ENCODE peak calls at places on chromosomes 12 and 14, in ten cellular contexts. T, I, Z, G, A, W, P, B, X and J are unnamed samples.

GRCh38 chr14:24372701-24373416 is 4.9 kb downstream of the NFATC4 start:
- DNase-seq in T (no peak), I (no peak), Z (no peak), G (no peak), A (peak; percentile 44), W (no peak), P (peak; percentile 54), B (peak; percentile 71), X (no peak), J (no peak)

GRCh38 chr12:67239061-67239460 is 30.1 kb upstream of the CAND1 start:
- DNase-seq in T (no peak), I (no peak), Z (no peak), G (no peak), A (no peak), W (no peak), P (peak; percentile 3), B (peak; percentile 6), X (no peak), J (no peak)

GRCh38 chr14:74905595-74906142 is 17.4 kb downstream of the RPS6KL1 start:
- DNase-seq in T (peak; percentile 28), I (no peak), Z (peak; percentile 92), G (no peak), A (peak; percentile 86), W (peak; percentile 52), P (peak; percentile 62), B (peak; percentile 52), X (peak; percentile 74), J (no peak)

GRCh38 chr12:77578471-77579262 is 252.0 kb upstream of the NAV3 start:
- DNase-seq in T (no peak), I (no peak), Z (no peak), G (no peak), A (no peak), W (no peak), P (peak; percentile 46), B (peak; percentile 24), X (no peak), J (no peak)

GRCh38 chr12:1093166-1093751 is 102.2 kb downstream of the ERC1 start:
- DNase-seq in T (peak; percentile 53), I (no peak), Z (no peak), G (no peak), A (peak; percentile 54), W (peak; percentile 73), P (peak; percentile 79), B (peak; percentile 73), X (no peak), J (peak; percentile 69)

GRCh38 chr12:131222271-131223139 is 268.8 kb downstream of the ADGRD1 start:
- DNase-seq in T (no peak), I (no peak), Z (peak; percentile 57), G (no peak), A (no peak), W (no peak), P (no peak), B (no peak), X (no peak), J (no peak)

GRCh38 chr14:24952851-24953666 is 96.9 kb downstream of the STXBP6 start:
- DNase-seq in T (no peak), I (no peak), Z (no peak), G (no peak), A (peak; percentile 4), W (no peak), P (no peak), B (peak; percentile 55), X (no peak), J (no peak)

GRCh38 chr12:118357327-118358007 is 15.2 kb downstream of the TAOK3 start:
- DNase-seq in T (peak; percentile 63), I (no peak), Z (no peak), G (no peak), A (peak; percentile 42), W (peak; percentile 70), P (peak; percentile 74), B (peak; percentile 80), X (peak; percentile 46), J (peak; percentile 78)

GRCh38 chr12:107760207-107760816 is 625 bp downstream of the PRDM4 start:
- DNase-seq in T (no peak), I (no peak), Z (peak; percentile 84), G (no peak), A (peak; percentile 58), W (peak; percentile 30), P (peak; percentile 5), B (no peak), X (peak; percentile 32), J (no peak)

GRCh38 chr14:60807971-60808370 is 73.4 kb downstream of the MNAT1 start:
- DNase-seq in T (no peak), I (no peak), Z (no peak), G (no peak), A (no peak), W (peak; percentile 47), P (no peak), B (peak; percentile 8), X (no peak), J (no peak)

GRCh38 chr12:29534935-29535334 is 37.4 kb upstream of the OVCH1 start:
- DNase-seq in T (no peak), I (no peak), Z (no peak), G (no peak), A (no peak), W (no peak), P (no peak), B (peak; percentile 56), X (no peak), J (peak; percentile 36)

GRCh38 chr12:104482113-104482512 is 25.4 kb downstream of the CHST11 start:
- DNase-seq in T (no peak), I (no peak), Z (no peak), G (no peak), A (no peak), W (no peak), P (no peak), B (no peak), X (no peak), J (no peak)

GRCh38 chr14:64880382-64881121 is 845 bp upstream of the SPTB start:
- DNase-seq in T (peak; percentile 26), I (no peak), Z (peak; percentile 85), G (no peak), A (peak; percentile 89), W (peak; percentile 8), P (no peak), B (no peak), X (peak; percentile 35), J (peak; percentile 47)

GRCh38 chr12:115294443-115295133 is 610.6 kb upstream of the TBX3 start:
- DNase-seq in T (no peak), I (no peak), Z (no peak), G (no peak), A (no peak), W (no peak), P (peak; percentile 34), B (no peak), X (no peak), J (no peak)

GRCh38 chr14:65623759-65624158 is 211.2 kb downstream of the FUT8 start:
- DNase-seq in T (no peak), I (no peak), Z (no peak), G (no peak), A (no peak), W (no peak), P (no peak), B (no peak), X (no peak), J (no peak)

GRCh38 chr14:99946652-99947489 is 118.4 kb upstream of the EVL start:
- DNase-seq in T (no peak), I (no peak), Z (no peak), G (peak; percentile 60), A (peak; percentile 90), W (peak; percentile 26), P (no peak), B (no peak), X (no peak), J (peak; percentile 44)
- TF ChIP-seq CTCF in T (peak; percentile 97), I (peak; percentile 81), Z (peak; percentile 88), G (peak; percentile 96), A (peak; percentile 97), W (peak; percentile 94), P (peak; percentile 91), B (peak; percentile 73), X (peak; percentile 31), J (peak; percentile 95)

GRCh38 chr14:77641207-77641533 is 24.7 kb upstream of the SPTLC2 start:
- DNase-seq in T (no peak), I (no peak), Z (no peak), G (no peak), A (no peak), W (no peak), P (no peak), B (no peak), X (no peak), J (no peak)

GRCh38 chr14:77645520-77646230 is 29.2 kb upstream of the SPTLC2 start:
- DNase-seq in T (no peak), I (no peak), Z (no peak), G (no peak), A (no peak), W (no peak), P (no peak), B (no peak), X (no peak), J (no peak)

GRCh38 chr14:77641534-77642341 is 25.3 kb upstream of the SPTLC2 start:
- DNase-seq in T (no peak), I (peak; percentile 51), Z (peak; percentile 94), G (no peak), A (no peak), W (peak; percentile 82), P (peak; percentile 76), B (peak; percentile 74), X (peak; percentile 70), J (peak; percentile 60)

GRCh38 chr14:77638738-77639137 is 22.3 kb upstream of the SPTLC2 start:
- DNase-seq in T (no peak), I (no peak), Z (no peak), G (peak; percentile 85), A (no peak), W (peak; percentile 52), P (peak; percentile 82), B (peak; percentile 90), X (no peak), J (peak; percentile 94)

GRCh38 chr14:77642407-77642806 is 26.0 kb upstream of the SPTLC2 start:
- DNase-seq in T (no peak), I (no peak), Z (no peak), G (no peak), A (no peak), W (no peak), P (no peak), B (no peak), X (no peak), J (no peak)
- H3K4me3 ChIP-seq in T (no peak overlapping the region), I (peak overlapping the region; percentile 80), Z (peak overlapping the region; percentile 38), G (no peak overlapping the region), A (no peak overlapping the region), W (no peak overlapping the region), P (peak overlapping the region; percentile 53), B (peak overlapping the region; percentile 45), X (no peak overlapping the region), J (peak overlapping the region; percentile 57)

GRCh38 chr14:46259536-46259935 is 392.0 kb downstream of the RPL10L start:
- DNase-seq in T (no peak), I (no peak), Z (peak; percentile 18), G (no peak), A (no peak), W (no peak), P (no peak), B (no peak), X (no peak), J (no peak)
- TF ChIP-seq CTCF in T (no peak), I (no peak), Z (no peak), G (peak; percentile 24), A (no peak), W (no peak), P (no peak), B (no peak), X (no peak), J (no peak)

DNA sequence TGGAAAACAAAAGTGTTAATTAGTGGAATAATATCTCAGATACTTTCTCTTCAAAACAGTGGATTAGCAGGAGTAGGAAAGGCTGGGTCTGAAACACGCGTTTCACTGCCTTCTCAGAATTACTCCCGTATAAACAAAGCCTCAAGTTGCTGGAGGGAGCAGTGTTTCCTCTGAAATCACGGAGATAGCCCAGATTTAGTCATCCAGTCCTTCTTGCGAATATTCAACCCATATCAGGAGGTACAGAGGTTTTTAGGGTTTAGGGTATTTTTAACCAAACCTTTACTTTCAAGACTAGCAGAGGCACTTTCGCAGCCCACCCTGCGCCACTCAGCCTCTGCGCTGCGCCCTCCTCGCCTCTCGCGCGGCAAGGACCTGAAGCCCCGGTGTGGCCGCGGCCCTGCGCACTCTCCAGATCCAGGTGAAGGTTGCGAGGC is 2.1 kb upstream of the SAMD4A start:
- DNase-seq in T (no peak), I (no peak), Z (no peak), G (no peak), A (no peak), W (peak; percentile 72), P (peak; percentile 85), B (peak; percentile 80), X (no peak), J (peak; percentile 84)
- H3K4me3 ChIP-seq in T (peak overlapping the region; percentile 73), I (peak overlapping the region; percentile 97), Z (peak overlapping the region; percentile 86), G (peak overlapping the region; percentile 88), A (peak overlapping the region; percentile 73), W (peak overlapping the region; percentile 10), P (peak overlapping the region; percentile 80), B (peak overlapping the region; percentile 66), X (peak overlapping the region; percentile 66), J (peak overlapping the region; percentile 80)